ENCODE peak calls at places on chromosomes 5 and 9, in eight cellular contexts. One of them, this sample, is unnamed.
A peak's percentile ranks its signal among the peaks of the same experiment; 100 is the strongest.

GRCh38 chr9:4489919-4490704 is at the start of gene SLC1A1:
- DNase-seq in left ventricle myocardium inferior: peak; percentile 60
- DNase-seq in heart left ventricle: peak; percentile 78
- DNase-seq in epithelial cell of esophagus: peak; percentile 66
- DNase-seq in HepG2: no peak
- DNase-seq in psoas muscle: peak; percentile 58
- DNase-seq in esophagus squamous epithelium: no peak
- DNase-seq in brain microvascular endothelial cell: peak; percentile 31
- DNase-seq in this sample: peak; percentile 46

GRCh38 chr9:126439402-126439765 is 112.8 kb downstream of the MVB12B start:
- DNase-seq in epithelial cell of esophagus: peak; percentile 75
- DNase-seq in brain microvascular endothelial cell: peak; percentile 38
- DNase-seq in HepG2: no peak
- DNase-seq in esophagus squamous epithelium: no peak
- DNase-seq in psoas muscle: no peak
- DNase-seq in heart left ventricle: no peak
- DNase-seq in left ventricle myocardium inferior: no peak
- DNase-seq in this sample: no peak

GRCh38 chr9:136122425-136123383 is 4.0 kb upstream of the TMEM250 start:
- DNase-seq in epithelial cell of esophagus: peak; percentile 55
- DNase-seq in left ventricle myocardium inferior: peak; percentile 76
- DNase-seq in psoas muscle: peak; percentile 83
- DNase-seq in esophagus squamous epithelium: no peak
- DNase-seq in brain microvascular endothelial cell: peak; percentile 20
- DNase-seq in HepG2: peak; percentile 32
- DNase-seq in heart left ventricle: peak; percentile 80
- DNase-seq in this sample: peak; percentile 76

GRCh38 chr5:43315262-43315661 is 2.0 kb upstream of the HMGCS1 start:
- DNase-seq in heart left ventricle: no peak
- DNase-seq in psoas muscle: no peak
- DNase-seq in HepG2: no peak
- DNase-seq in epithelial cell of esophagus: peak; percentile 96
- DNase-seq in left ventricle myocardium inferior: no peak
- DNase-seq in brain microvascular endothelial cell: peak; percentile 9
- DNase-seq in esophagus squamous epithelium: no peak
- DNase-seq in this sample: no peak

GRCh38 chr5:120655828-120656435 is 191.8 kb downstream of the PRR16 start:
- DNase-seq in brain microvascular endothelial cell: peak; percentile 41
- DNase-seq in psoas muscle: no peak
- DNase-seq in heart left ventricle: no peak
- DNase-seq in epithelial cell of esophagus: peak; percentile 54
- DNase-seq in esophagus squamous epithelium: no peak
- DNase-seq in left ventricle myocardium inferior: no peak
- DNase-seq in HepG2: peak; percentile 18
- DNase-seq in this sample: peak; percentile 79

GRCh38 chr9:136808781-136809158 is 1.0 kb downstream of the RABL6 start:
- DNase-seq in epithelial cell of esophagus: peak; percentile 47
- DNase-seq in esophagus squamous epithelium: no peak
- DNase-seq in left ventricle myocardium inferior: no peak
- DNase-seq in brain microvascular endothelial cell: no peak
- DNase-seq in heart left ventricle: no peak
- DNase-seq in psoas muscle: no peak
- DNase-seq in HepG2: no peak
- DNase-seq in this sample: no peak

GRCh38 chr5:116097301-116097700 is 12.5 kb downstream of the COMMD10 start:
- DNase-seq in heart left ventricle: no peak
- DNase-seq in psoas muscle: no peak
- DNase-seq in left ventricle myocardium inferior: no peak
- DNase-seq in brain microvascular endothelial cell: peak; percentile 22
- DNase-seq in esophagus squamous epithelium: no peak
- DNase-seq in epithelial cell of esophagus: peak; percentile 82
- DNase-seq in HepG2: no peak
- DNase-seq in this sample: no peak

GRCh38 chr5:395921-396714 is 46.9 kb upstream of the EXOC3 start:
- DNase-seq in brain microvascular endothelial cell: no peak
- DNase-seq in HepG2: no peak
- DNase-seq in heart left ventricle: no peak
- DNase-seq in left ventricle myocardium inferior: no peak
- DNase-seq in esophagus squamous epithelium: no peak
- DNase-seq in psoas muscle: no peak
- DNase-seq in epithelial cell of esophagus: no peak
- DNase-seq in this sample: no peak

GRCh38 chr5:34690301-34690700 is 34.2 kb downstream of the RAI14 start:
- DNase-seq in epithelial cell of esophagus: no peak
- DNase-seq in psoas muscle: no peak
- DNase-seq in heart left ventricle: no peak
- DNase-seq in brain microvascular endothelial cell: no peak
- DNase-seq in esophagus squamous epithelium: no peak
- DNase-seq in left ventricle myocardium inferior: no peak
- DNase-seq in HepG2: peak; percentile 19
- DNase-seq in this sample: no peak

GRCh38 chr5:130974284-130974683 is 190.8 kb downstream of the HINT1 start:
- DNase-seq in HepG2: no peak
- DNase-seq in brain microvascular endothelial cell: no peak
- DNase-seq in heart left ventricle: no peak
- DNase-seq in epithelial cell of esophagus: no peak
- DNase-seq in psoas muscle: no peak
- DNase-seq in left ventricle myocardium inferior: no peak
- DNase-seq in esophagus squamous epithelium: no peak
- DNase-seq in this sample: no peak

GRCh38 chr5:36820900-36821299 is 55.7 kb upstream of the NIPBL start:
- DNase-seq in psoas muscle: no peak
- DNase-seq in esophagus squamous epithelium: no peak
- DNase-seq in brain microvascular endothelial cell: no peak
- DNase-seq in HepG2: no peak
- DNase-seq in epithelial cell of esophagus: no peak
- DNase-seq in heart left ventricle: no peak
- DNase-seq in left ventricle myocardium inferior: no peak
- DNase-seq in this sample: no peak

GRCh38 chr5:68287976-68288755 is 72.6 kb downstream of the PIK3R1 start:
- DNase-seq in left ventricle myocardium inferior: peak; percentile 76
- DNase-seq in HepG2: peak; percentile 88
- DNase-seq in brain microvascular endothelial cell: peak; percentile 38
- DNase-seq in epithelial cell of esophagus: peak; percentile 60
- DNase-seq in esophagus squamous epithelium: no peak
- DNase-seq in heart left ventricle: peak; percentile 88
- DNase-seq in psoas muscle: peak; percentile 68
- DNase-seq in this sample: peak; percentile 73

GRCh38 chr5:163913548-163913947 is 408.1 kb downstream of the MAT2B start:
- DNase-seq in HepG2: no peak
- DNase-seq in brain microvascular endothelial cell: no peak
- DNase-seq in epithelial cell of esophagus: no peak
- DNase-seq in left ventricle myocardium inferior: no peak
- DNase-seq in heart left ventricle: no peak
- DNase-seq in esophagus squamous epithelium: no peak
- DNase-seq in psoas muscle: no peak
- DNase-seq in this sample: no peak
- TF ChIP-seq CTCF in HepG2: no peak
- TF ChIP-seq CTCF in brain microvascular endothelial cell: peak; percentile 7
- TF ChIP-seq CTCF in epithelial cell of esophagus: no peak
- TF ChIP-seq CTCF in left ventricle myocardium inferior: no peak
- TF ChIP-seq CTCF in heart left ventricle: no peak
- TF ChIP-seq CTCF in esophagus squamous epithelium: no peak
- TF ChIP-seq CTCF in psoas muscle: no peak
- TF ChIP-seq CTCF in this sample: no peak

DNA sequence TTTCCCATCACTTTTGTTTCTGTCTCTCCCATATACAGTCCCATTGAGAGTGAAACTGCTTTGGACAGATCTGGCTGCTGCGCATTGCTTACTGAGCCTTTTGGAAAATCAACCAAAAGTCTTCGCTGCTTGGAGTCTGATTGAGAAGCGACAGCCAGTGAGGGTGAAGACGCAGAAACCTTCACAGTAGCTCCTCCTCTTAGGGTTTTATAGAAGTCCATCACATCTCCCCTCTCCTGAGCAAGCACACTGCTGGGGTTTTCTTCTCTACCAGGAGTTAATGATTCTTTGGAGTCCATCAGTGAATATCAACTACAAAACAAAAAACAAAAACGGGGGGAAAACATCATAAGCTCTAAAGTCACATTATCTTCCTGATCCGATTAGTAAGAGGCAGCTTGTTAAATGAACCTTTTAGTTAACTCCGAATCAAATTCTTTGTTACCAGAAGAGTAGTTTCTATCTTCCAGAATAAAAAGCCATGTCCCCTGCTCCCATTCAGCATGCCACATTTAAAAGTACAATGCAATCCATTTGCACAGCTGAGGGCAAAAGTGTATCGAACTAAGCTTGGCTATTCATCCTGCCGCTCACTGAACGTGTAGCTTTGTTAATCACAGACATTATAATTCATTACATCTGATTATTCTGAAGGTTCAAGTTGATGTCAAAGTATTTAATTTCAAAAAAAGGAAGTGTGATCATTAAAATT is 2.8 kb downstream of the NR3C1 start:
- DNase-seq in esophagus squamous epithelium: no peak
- DNase-seq in left ventricle myocardium inferior: no peak
- DNase-seq in heart left ventricle: no peak
- DNase-seq in brain microvascular endothelial cell: no peak
- DNase-seq in HepG2: no peak
- DNase-seq in epithelial cell of esophagus: no peak
- DNase-seq in psoas muscle: no peak
- DNase-seq in this sample: peak; percentile 20
- H3K4me3 ChIP-seq in esophagus squamous epithelium: peak overlapping the region; percentile 93
- H3K4me3 ChIP-seq in left ventricle myocardium inferior: peak overlapping the region; percentile 88
- H3K4me3 ChIP-seq in heart left ventricle: peak overlapping the region; percentile 86
- H3K4me3 ChIP-seq in brain microvascular endothelial cell: peak overlapping the region; percentile 80
- H3K4me3 ChIP-seq in HepG2: peak overlapping the region; percentile 95
- H3K4me3 ChIP-seq in epithelial cell of esophagus: peak overlapping the region; percentile 72
- H3K4me3 ChIP-seq in psoas muscle: peak overlapping the region; percentile 93
- H3K4me3 ChIP-seq in this sample: peak overlapping the region; percentile 4

GRCh38 chr5:74320526-74320925 is 320.0 kb downstream of the ENC1 start:
- DNase-seq in brain microvascular endothelial cell: no peak
- DNase-seq in HepG2: no peak
- DNase-seq in heart left ventricle: no peak
- DNase-seq in left ventricle myocardium inferior: no peak
- DNase-seq in esophagus squamous epithelium: no peak
- DNase-seq in psoas muscle: no peak
- DNase-seq in epithelial cell of esophagus: peak; percentile 93
- DNase-seq in this sample: no peak

GRCh38 chr5:74326571-74327338 is 313.8 kb downstream of the ENC1 start:
- DNase-seq in left ventricle myocardium inferior: no peak
- DNase-seq in brain microvascular endothelial cell: peak; percentile 96
- DNase-seq in heart left ventricle: no peak
- DNase-seq in esophagus squamous epithelium: no peak
- DNase-seq in psoas muscle: no peak
- DNase-seq in HepG2: peak; percentile 51
- DNase-seq in epithelial cell of esophagus: peak; percentile 93
- DNase-seq in this sample: no peak

GRCh38 chr5:74325866-74326265 is 314.7 kb downstream of the ENC1 start:
- DNase-seq in psoas muscle: no peak
- DNase-seq in brain microvascular endothelial cell: no peak
- DNase-seq in HepG2: no peak
- DNase-seq in esophagus squamous epithelium: no peak
- DNase-seq in epithelial cell of esophagus: peak; percentile 92
- DNase-seq in left ventricle myocardium inferior: no peak
- DNase-seq in heart left ventricle: no peak
- DNase-seq in this sample: no peak

GRCh38 chr5:74324556-74324955 is 316.0 kb downstream of the ENC1 start:
- DNase-seq in epithelial cell of esophagus: no peak
- DNase-seq in heart left ventricle: no peak
- DNase-seq in brain microvascular endothelial cell: no peak
- DNase-seq in psoas muscle: no peak
- DNase-seq in esophagus squamous epithelium: no peak
- DNase-seq in HepG2: no peak
- DNase-seq in left ventricle myocardium inferior: no peak
- DNase-seq in this sample: no peak

GRCh38 chr5:74322944-74323343 is 317.6 kb downstream of the ENC1 start:
- DNase-seq in esophagus squamous epithelium: no peak
- DNase-seq in left ventricle myocardium inferior: no peak
- DNase-seq in psoas muscle: no peak
- DNase-seq in epithelial cell of esophagus: no peak
- DNase-seq in heart left ventricle: no peak
- DNase-seq in HepG2: no peak
- DNase-seq in brain microvascular endothelial cell: no peak
- DNase-seq in this sample: no peak
- TF ChIP-seq CTCF in esophagus squamous epithelium: no peak
- TF ChIP-seq CTCF in left ventricle myocardium inferior: no peak
- TF ChIP-seq CTCF in psoas muscle: no peak
- TF ChIP-seq CTCF in epithelial cell of esophagus: no peak
- TF ChIP-seq CTCF in heart left ventricle: no peak
- TF ChIP-seq CTCF in HepG2: no peak
- TF ChIP-seq CTCF in brain microvascular endothelial cell: peak; percentile 21
- TF ChIP-seq CTCF in this sample: no peak

GRCh38 chr9:133521122-133522072 is 3.4 kb downstream of the MYMK start:
- DNase-seq in psoas muscle: no peak
- DNase-seq in esophagus squamous epithelium: no peak
- DNase-seq in brain microvascular endothelial cell: no peak
- DNase-seq in left ventricle myocardium inferior: no peak
- DNase-seq in HepG2: peak; percentile 49
- DNase-seq in epithelial cell of esophagus: no peak
- DNase-seq in heart left ventricle: peak; percentile 7
- DNase-seq in this sample: no peak
- H3K4me3 ChIP-seq in psoas muscle: no peak overlapping the region
- H3K4me3 ChIP-seq in esophagus squamous epithelium: no peak overlapping the region
- H3K4me3 ChIP-seq in brain microvascular endothelial cell: no peak overlapping the region
- H3K4me3 ChIP-seq in left ventricle myocardium inferior: no peak overlapping the region
- H3K4me3 ChIP-seq in HepG2: no peak overlapping the region
- H3K4me3 ChIP-seq in epithelial cell of esophagus: no peak overlapping the region
- H3K4me3 ChIP-seq in heart left ventricle: no peak overlapping the region
- H3K4me3 ChIP-seq in this sample: no peak overlapping the region

DNA sequence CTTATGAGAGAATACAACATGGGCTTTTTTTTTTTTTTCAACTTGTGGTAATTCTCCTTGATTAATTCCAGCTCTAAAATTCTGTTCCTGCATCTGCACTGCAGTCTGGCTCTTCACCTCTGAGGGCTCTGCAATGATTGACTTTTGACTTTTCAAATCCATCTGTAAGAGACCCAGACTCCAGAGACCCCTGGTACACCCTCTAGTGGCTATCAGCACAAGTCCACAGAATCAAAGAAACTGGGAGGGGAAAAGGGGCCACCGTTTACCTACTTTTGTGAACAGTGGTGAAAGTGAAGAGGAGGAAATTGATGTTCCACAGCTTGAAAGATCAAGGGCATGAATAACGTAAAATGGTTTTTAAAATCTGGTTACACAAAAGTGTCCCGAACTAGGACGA is 151.6 kb downstream of the SLIT3 start:
- DNase-seq in HepG2: peak; percentile 16
- DNase-seq in epithelial cell of esophagus: no peak
- DNase-seq in esophagus squamous epithelium: no peak
- DNase-seq in left ventricle myocardium inferior: no peak
- DNase-seq in psoas muscle: no peak
- DNase-seq in heart left ventricle: no peak
- DNase-seq in brain microvascular endothelial cell: no peak
- DNase-seq in this sample: no peak
- TF ChIP-seq CTCF in HepG2: peak; percentile 35
- TF ChIP-seq CTCF in epithelial cell of esophagus: no peak
- TF ChIP-seq CTCF in esophagus squamous epithelium: no peak
- TF ChIP-seq CTCF in left ventricle myocardium inferior: no peak
- TF ChIP-seq CTCF in psoas muscle: no peak
- TF ChIP-seq CTCF in heart left ventricle: peak; percentile 13
- TF ChIP-seq CTCF in brain microvascular endothelial cell: peak; percentile 55
- TF ChIP-seq CTCF in this sample: no peak

GRCh38 chr5:118486647-118487046 is 501.7 kb downstream of the DTWD2 start:
- DNase-seq in brain microvascular endothelial cell: no peak
- DNase-seq in epithelial cell of esophagus: no peak
- DNase-seq in psoas muscle: no peak
- DNase-seq in left ventricle myocardium inferior: no peak
- DNase-seq in HepG2: no peak
- DNase-seq in heart left ventricle: no peak
- DNase-seq in esophagus squamous epithelium: no peak
- DNase-seq in this sample: no peak
- H3K4me3 ChIP-seq in brain microvascular endothelial cell: no peak overlapping the region
- H3K4me3 ChIP-seq in epithelial cell of esophagus: no peak overlapping the region
- H3K4me3 ChIP-seq in psoas muscle: no peak overlapping the region
- H3K4me3 ChIP-seq in left ventricle myocardium inferior: no peak overlapping the region
- H3K4me3 ChIP-seq in HepG2: no peak overlapping the region
- H3K4me3 ChIP-seq in heart left ventricle: no peak overlapping the region
- H3K4me3 ChIP-seq in esophagus squamous epithelium: no peak overlapping the region
- H3K4me3 ChIP-seq in this sample: no peak overlapping the region

This sample was measured in testis.